ENCODE peak calls at places on chromosomes 5 and 9, in five cellular contexts. I is HepG2, Y is A549, F is K562, B is GM12878. E is an unnamed sample.

GRCh38 chr5:42875211-42875610 is 63.5 kb upstream of the SELENOP start:
- DNase-seq in I (no peak), Y (no peak), F (no peak), B (no peak), E (no peak)

GRCh38 chr5:112902561-112902960 is 19.5 kb downstream of the REEP5 start:
- DNase-seq in I (no peak), Y (no peak), F (no peak), B (no peak), E (no peak)

GRCh38 chr9:4289411-4290380 is 10.2 kb downstream of the GLIS3 start:
- DNase-seq in I (no peak), Y (no peak), F (no peak), B (no peak), E (peak; percentile 18)

GRCh38 chr9:6873862-6874261 is 116.1 kb downstream of the KDM4C start:
- DNase-seq in I (no peak), Y (no peak), F (no peak), B (no peak), E (peak; percentile 56)

GRCh38 chr9:11312976-11313375 is 700.2 kb upstream of the PTPRD start:
- DNase-seq in I (no peak), Y (no peak), F (no peak), B (no peak), E (no peak)

GRCh38 chr5:107772418-107773310 is 101.9 kb upstream of the EFNA5 start:
- DNase-seq in I (no peak), Y (no peak), F (no peak), B (no peak), E (no peak)

GRCh38 chr5:78627766-78628165 is 20.8 kb downstream of the LHFPL2 start:
- DNase-seq in I (no peak), Y (no peak), F (no peak), B (no peak), E (peak; percentile 54)

GRCh38 chr9:92637886-92638620 is 31.9 kb downstream of the IPPK start:
- DNase-seq in I (no peak), Y (no peak), F (no peak), B (no peak), E (no peak)

GRCh38 chr5:56359429-56359781 is 126.3 kb upstream of the ANKRD55 start:
- DNase-seq in I (no peak), Y (no peak), F (no peak), B (no peak), E (no peak)

GRCh38 chr5:137563301-137563645 is 64.1 kb upstream of the SPOCK1 start:
- DNase-seq in I (no peak), Y (no peak), F (no peak), B (no peak), E (no peak)

GRCh38 chr5:163473613-163474243 is 13.3 kb downstream of the HMMR start:
- DNase-seq in I (no peak), Y (peak; percentile 18), F (no peak), B (no peak), E (no peak)

GRCh38 chr5:133179405-133179804 is 127.6 kb downstream of the HSPA4 start:
- DNase-seq in I (no peak), Y (no peak), F (no peak), B (no peak), E (no peak)

GRCh38 chr9:4762108-4762888 is 21.3 kb upstream of the AK3 start:
- DNase-seq in I (peak; percentile 72), Y (peak; percentile 48), F (peak; percentile 45), B (peak; percentile 81), E (peak; percentile 73)

GRCh38 chr9:6216002-6216401 is 395 bp downstream of the IL33 start:
- DNase-seq in I (no peak), Y (no peak), F (no peak), B (no peak), E (no peak)

GRCh38 chr5:179806250-179807045 is at the start of gene MGAT4B:
- DNase-seq in I (no peak), Y (no peak), F (peak; percentile 91), B (no peak), E (peak; percentile 70)

GRCh38 chr5:1667648-1668140 is 131.9 kb downstream of the MRPL36 start:
- DNase-seq in I (no peak), Y (no peak), F (no peak), B (no peak), E (no peak)

GRCh38 chr5:912356-913091 is 19.8 kb downstream of the TRIP13 start:
- DNase-seq in I (no peak), Y (peak; percentile 96), F (no peak), B (no peak), E (peak; percentile 96)

GRCh38 chr9:64773491-64773931 is 511.5 kb downstream of the FOXD4L5 start:
- DNase-seq in I (no peak), Y (no peak), F (peak; percentile 1), B (no peak), E (no peak)

GRCh38 chr5:139287890-139288635 is 5.5 kb upstream of the MATR3 start:
- DNase-seq in I (no peak), Y (no peak), F (no peak), B (no peak), E (no peak)

GRCh38 chr5:75716715-75717081 is 539 bp downstream of the POC5 start:
- DNase-seq in I (no peak), Y (no peak), F (no peak), B (no peak), E (no peak)
- TF ChIP-seq RAD21 in I (no peak), Y (no peak), F (no peak), B (no peak), E (no peak)

GRCh38 chr9:88303785-88304495 is 84.3 kb upstream of the SPIN1 start:
- DNase-seq in I (no peak), Y (no peak), F (peak; percentile 8), B (peak; percentile 23), E (peak; percentile 58)
- TF ChIP-seq BHLHE40 in I (no peak), Y (no peak), F (no peak), B (no peak), E (no peak)

DNA sequence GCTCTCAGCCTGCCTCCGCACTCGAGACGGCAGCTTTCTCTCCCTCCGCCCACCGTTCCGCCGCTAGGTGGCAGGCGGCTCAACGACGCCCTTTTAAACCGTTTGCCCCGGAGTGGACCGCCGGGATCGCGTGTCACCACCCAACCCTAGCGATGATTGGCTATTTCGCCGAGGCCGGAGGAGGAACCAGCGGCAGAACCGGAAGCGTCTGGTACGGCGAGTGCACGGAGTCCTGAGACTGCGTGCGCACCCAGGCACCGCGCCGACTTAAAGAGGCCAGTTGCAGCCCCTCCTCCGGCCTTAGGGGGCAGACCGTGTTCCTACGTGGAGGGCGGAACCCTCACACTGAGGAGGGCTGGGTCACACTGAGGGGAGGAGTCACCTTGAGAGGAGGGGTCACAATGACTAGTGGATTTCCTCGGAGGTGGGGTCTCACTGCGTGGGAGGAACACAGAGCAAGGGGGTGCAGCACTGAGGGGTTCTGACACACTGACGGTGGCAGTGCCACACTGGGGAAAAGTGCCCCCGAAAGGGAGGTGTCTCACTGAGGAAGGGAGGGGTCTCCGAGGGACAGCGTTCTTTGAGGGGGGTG is 980 bp upstream of the TESK1 start:
- DNase-seq in I (peak; percentile 98), Y (peak; percentile 99), F (peak; percentile 97), B (peak; percentile 98), E (peak; percentile 99)
- TF ChIP-seq POLR2A in I (peak; percentile 88), Y (peak; percentile 84), F (peak; percentile 71), B (peak; percentile 81), E (peak; percentile 85)

DNA sequence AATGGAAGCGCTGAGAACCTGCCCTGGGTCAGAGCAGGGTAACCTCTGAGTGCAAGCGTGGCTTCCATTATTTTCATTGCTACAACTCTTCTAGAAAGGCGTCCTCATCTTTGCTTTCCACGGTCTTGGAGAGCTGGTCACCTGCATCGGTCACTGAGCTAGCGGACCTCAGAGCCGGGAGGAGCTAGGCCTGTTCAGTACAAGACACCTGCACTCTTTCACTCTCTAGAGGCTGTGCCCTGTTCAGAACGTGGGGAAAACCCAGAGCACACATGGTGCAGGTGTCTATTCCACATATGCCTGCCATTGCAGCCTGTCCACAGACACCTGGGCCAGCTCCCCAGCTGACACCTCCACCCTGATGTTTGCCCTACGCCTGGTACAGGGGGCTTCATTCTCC is 147.8 kb upstream of the IRX2 start:
- DNase-seq in I (no peak), Y (no peak), F (no peak), B (no peak), E (no peak)
- TF ChIP-seq RAD21 in I (no peak), Y (no peak), F (no peak), B (no peak), E (no peak)

DNA sequence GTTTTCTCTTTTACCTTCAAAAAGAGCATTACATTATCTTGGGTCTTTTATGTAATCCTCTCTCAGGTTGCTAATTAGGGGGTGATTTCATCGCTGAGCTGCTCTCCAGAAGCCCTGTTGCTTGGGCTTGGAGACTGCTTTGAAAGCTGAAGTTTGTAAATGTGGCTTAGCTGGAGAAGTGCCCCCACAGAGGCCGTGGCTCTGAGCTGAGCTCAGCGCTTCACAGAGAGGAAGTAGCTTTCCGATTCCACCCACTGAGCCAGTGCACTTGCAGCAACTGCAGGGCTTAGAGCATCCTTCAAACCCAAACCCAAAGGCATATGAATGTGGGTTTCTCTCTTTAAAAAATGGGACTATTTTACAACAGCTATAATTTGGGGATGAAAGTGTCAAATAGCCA is 13.7 kb upstream of the NXNL2 start:
- DNase-seq in I (no peak), Y (no peak), F (no peak), B (no peak), E (no peak)
- TF ChIP-seq BHLHE40 in I (no peak), Y (no peak), F (no peak), B (no peak), E (no peak)

DNA sequence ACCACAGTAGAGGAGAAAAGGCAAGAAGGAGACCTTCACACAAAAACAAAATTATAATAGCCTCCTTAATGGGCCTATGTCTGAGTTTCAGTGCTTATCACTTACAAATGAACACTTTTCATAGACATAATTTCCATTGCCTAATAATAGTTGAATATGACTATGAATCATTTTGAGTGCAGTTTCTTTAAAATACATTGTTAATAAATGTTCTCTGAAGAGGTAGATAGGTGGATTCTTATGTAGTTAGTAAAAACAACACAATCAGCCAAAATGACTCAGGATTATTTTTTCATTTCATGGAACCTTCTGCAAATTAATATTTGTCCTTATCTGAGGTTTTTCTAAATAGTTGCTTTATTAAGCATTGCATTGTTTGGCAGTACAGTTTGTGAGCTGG is 45.6 kb downstream of the DAPK1 start:
- DNase-seq in I (no peak), Y (no peak), F (no peak), B (no peak), E (no peak)
- TF ChIP-seq POLR2A in I (no peak), Y (no peak), F (no peak), B (no peak), E (no peak)

GRCh38 chr9:95004452-95005275 is 278.2 kb downstream of the AOPEP start:
- DNase-seq in I (peak; percentile 48), Y (no peak), F (peak; percentile 72), B (no peak), E (no peak)
- TF ChIP-seq RAD21 in I (peak; percentile 56), Y (no peak), F (no peak), B (no peak), E (no peak)

DNA sequence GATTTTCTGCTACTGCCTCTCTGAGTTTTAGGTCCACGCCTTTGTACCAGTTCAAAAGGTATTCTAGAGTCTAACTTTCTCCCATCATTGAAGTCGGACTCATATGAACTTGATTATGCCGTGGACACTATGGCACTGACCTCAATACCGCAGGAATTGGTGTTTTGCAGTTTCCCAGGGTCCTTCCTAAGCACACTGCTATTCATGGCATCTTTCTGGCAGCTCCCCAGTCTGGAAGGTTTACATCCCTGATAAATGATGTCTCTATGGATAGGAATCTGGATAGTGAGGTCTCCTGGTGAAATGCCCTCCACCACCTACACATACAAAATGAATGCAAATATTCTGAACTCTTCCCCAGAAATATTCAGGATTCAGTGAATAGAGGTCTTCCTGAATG is 422.2 kb downstream of the CTNND2 start:
- DNase-seq in I (no peak), Y (no peak), F (no peak), B (no peak), E (no peak)
- TF ChIP-seq BHLHE40 in I (no peak), Y (no peak), F (no peak), B (no peak), E (no peak)